ENCODE peak calls at places on chromosomes 5 and 9, in eight cellular contexts. U is GM12892; J is IMR-90; L is heart right ventricle; K is endothelial cell; X is stimulated activated CD4-positive, alpha-beta T cell treated with anti-CD3 and anti-CD28 coated beads, Interleukin-4, amount 100 ng/mL, for 24 hours; A is fibroblast of gingiva; F is fibroblast of pulmonary artery. G is an unnamed sample.

GRCh38 chr5:67875637-67876036 is 339.9 kb upstream of the PIK3R1 start:
- DNase-seq in F (no peak), X (no peak), U (no peak), A (peak), J (no peak), L (no peak), K (no peak), G (no peak)

GRCh38 chr9:121984726-121985402 is 108.2 kb downstream of the TTLL11 start:
- DNase-seq in U (no peak), K (no peak), L (no peak), J (peak), F (peak), A (peak), X (no peak), G (peak)

GRCh38 chr5:80082731-80083114 is 47.6 kb downstream of the THBS4 start:
- DNase-seq in X (no peak), J (peak), L (peak), F (peak), K (peak), A (peak), U (peak), G (peak)

GRCh38 chr5:81065492-81065891 is 105.3 kb downstream of the RASGRF2 start:
- DNase-seq in A (no peak), K (no peak), L (no peak), U (no peak), J (peak), X (no peak), F (no peak), G (no peak)

GRCh38 chr9:126304946-126305370 is 21.7 kb upstream of the MVB12B start:
- DNase-seq in L (no peak), A (no peak), X (no peak), U (no peak), F (no peak), J (no peak), K (no peak), G (no peak)

GRCh38 chr9:38107405-38107804 is 38.4 kb upstream of the SHB start:
- DNase-seq in K (no peak), L (no peak), F (no peak), X (no peak), J (no peak), A (no peak), U (no peak), G (no peak)

GRCh38 chr5:143244000-143244736 is 159.3 kb downstream of the NR3C1 start:
- DNase-seq in X (no peak), U (no peak), J (peak), L (peak), A (peak), K (no peak), F (peak), G (peak)

GRCh38 chr5:67021522-67022316 is 174.9 kb downstream of the CD180 start:
- DNase-seq in L (no peak), K (no peak), J (peak), F (peak), X (no peak), U (no peak), A (peak), G (no peak)

GRCh38 chr9:137755261-137755927 is 122.2 kb upstream of the CACNA1B start:
- DNase-seq in F (no peak), U (no peak), K (no peak), J (no peak), A (no peak), L (no peak), X (no peak), G (no peak)

GRCh38 chr5:154523704-154524103 is 45.7 kb upstream of the HAND1 start:
- DNase-seq in X (no peak), L (peak), A (no peak), J (no peak), K (no peak), F (no peak), U (no peak), G (no peak)

GRCh38 chr9:21856301-21857094 is 54.1 kb downstream of the MTAP start:
- DNase-seq in F (peak), A (peak), K (no peak), J (peak), X (no peak), L (no peak), U (no peak), G (peak)

GRCh38 chr9:130378875-130379648 is 65.7 kb upstream of the ASS1 start:
- DNase-seq in F (no peak), J (no peak), U (no peak), L (no peak), X (no peak), A (no peak), K (no peak), G (no peak)

GRCh38 chr5:39113354-39113953 is 39.3 kb upstream of the RICTOR start:
- DNase-seq in K (no peak), U (no peak), J (peak), X (no peak), A (no peak), F (no peak), L (no peak), G (no peak)

GRCh38 chr5:16757989-16758501 is 141.2 kb upstream of the RETREG1 start:
- DNase-seq in F (no peak), X (no peak), J (no peak), A (no peak), U (no peak), L (no peak), K (no peak), G (no peak)

GRCh38 chr5:111017731-111018130 is 53.8 kb upstream of the TSLP start:
- DNase-seq in J (peak), F (peak), L (no peak), K (no peak), A (no peak), X (no peak), U (no peak), G (peak)

GRCh38 chr5:122077451-122078115 is 476 bp downstream of the LOX start:
- DNase-seq in J (no peak), X (no peak), A (no peak), F (peak), U (peak), L (no peak), K (peak), G (peak)

GRCh38 chr5:178602752-178603151 is 12.6 kb upstream of the COL23A1 start:
- DNase-seq in L (no peak), X (no peak), F (no peak), K (no peak), U (no peak), A (no peak), J (peak), G (no peak)

GRCh38 chr9:15423328-15423985 is 781 bp downstream of the SNAPC3 start:
- DNase-seq in X (peak), K (no peak), U (no peak), L (no peak), A (peak), F (peak), J (peak), G (peak)

GRCh38 chr9:134967547-134967930 is 49.8 kb upstream of the FCN1 start:
- DNase-seq in L (no peak), F (no peak), U (no peak), J (peak), X (no peak), A (no peak), K (no peak), G (no peak)

GRCh38 chr5:112551437-112552018 is 132.5 kb upstream of the EPB41L4A start:
- DNase-seq in J (peak), X (peak), K (peak), F (peak), A (peak), U (no peak), L (peak), G (peak)

GRCh38 chr9:15485836-15486678 is 24.7 kb downstream of the PSIP1 start:
- DNase-seq in F (peak), X (no peak), K (no peak), U (no peak), J (peak), L (no peak), A (peak), G (peak)

GRCh38 chr9:110714314-110714713 is 45.7 kb downstream of the MUSK start:
- DNase-seq in K (no peak), F (no peak), X (no peak), L (no peak), J (peak), A (no peak), U (no peak), G (peak)

GRCh38 chr9:135524130-135524861 is 3.1 kb downstream of the LCN1 start:
- DNase-seq in U (no peak), A (no peak), F (peak), J (no peak), K (no peak), X (no peak), L (no peak), G (peak)

GRCh38 chr5:127909078-127909477 is 174.5 kb upstream of the SLC12A2 start:
- DNase-seq in J (peak), X (no peak), A (peak), K (peak), U (no peak), L (peak), F (peak), G (peak)

G was measured in ELR.